ENCODE peak calls at places on chromosomes 11 and 22, in ten cellular contexts. R is esophagus muscularis mucosa; T is dermis blood vessel endothelial cell; E is HCEC 1CT; H is colonic mucosa; J is dermis microvascular lymphatic vessel endothelial cell; V is activated naive CD8-positive, alpha-beta T cell treated with anti-CD3 and anti-CD28 coated beads, Interleukin-2, amount 50 U/mL, for 24 hours; G is stimulated activated CD4-positive, alpha-beta T cell treated with anti-CD3 and anti-CD28 coated beads, Interleukin-2, amount 100 ng/mL, for 24 hours; P is HT1080; Q is HEK293T. U is an unnamed sample.

GRCh38 chr11:129302386-129303101 is 73.1 kb upstream of the BARX2 start:
- DNase-seq in R (no peak), T (no peak), E (no peak), H (no peak), J (no peak), V (no peak), G (no peak), P (peak), Q (no peak), U (no peak)

GRCh38 chr22:27088026-27088425 is 430.6 kb downstream of the MIAT start:
- DNase-seq in R (no peak), T (no peak), E (no peak), H (no peak), J (no peak), V (no peak), G (no peak), P (no peak), Q (no peak), U (no peak)

GRCh38 chr22:48088926-48089536 is 1326.6 kb downstream of the TBC1D22A start:
- DNase-seq in R (no peak), T (no peak), E (no peak), H (no peak), J (no peak), V (no peak), G (no peak), P (no peak), Q (no peak), U (no peak)

GRCh38 chr22:36136988-36137387 is 23.6 kb downstream of the APOL3 start:
- DNase-seq in R (no peak), T (no peak), E (peak), H (no peak), J (no peak), V (no peak), G (no peak), P (no peak), Q (no peak), U (no peak)

GRCh38 chr22:40509401-40510134 is 127.0 kb downstream of the MRTFA start:
- DNase-seq in R (no peak), T (peak), E (peak), H (peak), J (no peak), V (no peak), G (no peak), P (peak), Q (no peak), U (no peak)

GRCh38 chr22:24553597-24554315 is 1.2 kb downstream of the GUCD1 start:
- DNase-seq in R (no peak), T (no peak), E (no peak), H (peak), J (peak), V (no peak), G (no peak), P (no peak), Q (no peak), U (no peak)

GRCh38 chr11:88179966-88180629 is 4.9 kb upstream of the RAB38 start:
- DNase-seq in R (no peak), T (no peak), E (no peak), H (no peak), J (no peak), V (no peak), G (no peak), P (no peak), Q (no peak), U (no peak)

GRCh38 chr11:10659339-10660216 is 34.0 kb downstream of the IRAG1 start:
- DNase-seq in R (no peak), T (peak), E (peak), H (no peak), J (peak), V (no peak), G (no peak), P (peak), Q (peak), U (no peak)

GRCh38 chr11:35617687-35618496 is at the start of gene FJX1:
- DNase-seq in R (no peak), T (peak), E (peak), H (peak), J (peak), V (peak), G (peak), P (peak), Q (peak), U (peak)

GRCh38 chr11:128550967-128551522 is 36.3 kb downstream of the ETS1 start:
- DNase-seq in R (peak), T (no peak), E (no peak), H (no peak), J (no peak), V (no peak), G (no peak), P (no peak), Q (no peak), U (no peak)

GRCh38 chr11:46438211-46438610 is 46.6 kb upstream of the CHRM4 start:
- DNase-seq in R (no peak), T (peak), E (no peak), H (no peak), J (no peak), V (no peak), G (no peak), P (no peak), Q (no peak), U (no peak)

GRCh38 chr11:859394-860131 is 16.9 kb downstream of the TSPAN4 start:
- DNase-seq in R (no peak), T (peak), E (peak), H (peak), J (peak), V (no peak), G (no peak), P (no peak), Q (no peak), U (peak)

GRCh38 chr11:68583047-68583446 is 101.3 kb upstream of the GAL start:
- DNase-seq in R (no peak), T (peak), E (peak), H (no peak), J (no peak), V (no peak), G (no peak), P (peak), Q (no peak), U (no peak)

GRCh38 chr22:19289475-19290161 is 1.9 kb downstream of the CLTCL1 start:
- DNase-seq in R (peak), T (no peak), E (peak), H (no peak), J (no peak), V (peak), G (no peak), P (peak), Q (no peak), U (no peak)

GRCh38 chr11:102453286-102453797 is 777 bp upstream of the TMEM123 start:
- DNase-seq in R (no peak), T (no peak), E (peak), H (no peak), J (peak), V (no peak), G (peak), P (no peak), Q (no peak), U (peak)

GRCh38 chr11:122145715-122146274 is 29.8 kb upstream of the BLID start:
- DNase-seq in R (no peak), T (no peak), E (no peak), H (no peak), J (no peak), V (no peak), G (no peak), P (no peak), Q (no peak), U (no peak)

GRCh38 chr22:36328635-36329216 is 59.0 kb downstream of the MYH9 start:
- DNase-seq in R (no peak), T (peak), E (peak), H (no peak), J (peak), V (peak), G (peak), P (peak), Q (no peak), U (no peak)

GRCh38 chr11:31799794-31800397 is 11.2 kb downstream of the PAX6 start:
- DNase-seq in R (peak), T (no peak), E (no peak), H (no peak), J (no peak), V (no peak), G (no peak), P (no peak), Q (no peak), U (no peak)

GRCh38 chr11:113113801-113114451 is 152.7 kb downstream of the NCAM1 start:
- DNase-seq in R (no peak), T (no peak), E (no peak), H (no peak), J (no peak), V (no peak), G (no peak), P (no peak), Q (no peak), U (no peak)

GRCh38 chr22:41446057-41446501 is 522 bp downstream of the TOB2 start:
- DNase-seq in R (no peak), T (no peak), E (peak), H (peak), J (peak), V (no peak), G (no peak), P (no peak), Q (no peak), U (peak)

GRCh38 chr22:37639070-37639760 is at the start of gene SH3BP1:
- DNase-seq in R (no peak), T (no peak), E (no peak), H (peak), J (no peak), V (peak), G (peak), P (no peak), Q (peak), U (no peak)

GRCh38 chr11:65338680-65339079 is 5.0 kb downstream of the DPF2 start:
- DNase-seq in R (no peak), T (no peak), E (no peak), H (no peak), J (no peak), V (no peak), G (no peak), P (no peak), Q (no peak), U (no peak)

U was measured in NCI-H526 treated with DMSO at 0.1 percent for 48 hours.